ENCODE peak calls at places on chromosomes 16 and 17, in five cellular contexts. H is A549, P is NB4, F is H1, K is tibial nerve. B is an unnamed sample.

GRCh38 chr17:82384730-82385429 is 13.3 kb downstream of the UTS2R start:
- DNase-seq in F (no peak), H (peak), P (no peak), K (peak), B (no peak)

GRCh38 chr16:78034530-78034929 is 12.2 kb downstream of the CLEC3A start:
- DNase-seq in K (no peak), H (no peak), F (no peak), P (peak), B (no peak)

GRCh38 chr17:30273373-30273772 is 18.4 kb downstream of the BLMH start:
- DNase-seq in K (no peak), H (no peak), F (no peak), P (no peak), B (no peak)

GRCh38 chr17:78589031-78589675 is 12.0 kb upstream of the DNAH17 start:
- DNase-seq in H (no peak), F (no peak), P (no peak), K (no peak), B (no peak)

GRCh38 chr17:30112794-30113193 is 3.8 kb upstream of the NSRP1 start:
- DNase-seq in P (no peak), F (no peak), K (no peak), H (no peak), B (no peak)

GRCh38 chr16:57735755-57736418 is at the start of gene KATNB1:
- DNase-seq in K (no peak), P (no peak), F (no peak), H (no peak), B (no peak)

GRCh38 chr17:688100-688989 is 26.3 kb downstream of the VPS53 start:
- DNase-seq in F (no peak), K (peak), P (peak), H (no peak), B (no peak)

GRCh38 chr17:10197721-10198508 is 491 bp downstream of the GAS7 start:
- DNase-seq in P (peak), K (no peak), H (no peak), F (no peak), B (no peak)

GRCh38 chr17:35315283-35315682 is 58.1 kb downstream of the SLFN11 start:
- DNase-seq in H (no peak), P (no peak), F (no peak), K (peak), B (peak)

GRCh38 chr16:31484491-31485171 is 1.7 kb downstream of the SLC5A2 start:
- DNase-seq in H (no peak), K (no peak), P (no peak), F (no peak), B (no peak)

GRCh38 chr17:49987290-49987585 is 7.8 kb downstream of the DLX3 start:
- DNase-seq in F (no peak), H (no peak), K (no peak), P (no peak), B (no peak)

GRCh38 chr17:57906910-57907309 is 48.3 kb downstream of the CUEDC1 start:
- DNase-seq in P (no peak), K (no peak), F (no peak), H (no peak), B (no peak)

GRCh38 chr16:87006021-87006420 is 311.2 kb downstream of the C16orf95 start:
- DNase-seq in P (no peak), H (no peak), K (no peak), F (no peak), B (no peak)

GRCh38 chr16:12618515-12618914 is 185.2 kb downstream of the CPPED1 start:
- DNase-seq in K (no peak), H (no peak), P (no peak), F (no peak), B (no peak)

GRCh38 chr16:89658221-89658879 is 714 bp downstream of the SPATA33 start:
- DNase-seq in H (no peak), P (peak), K (no peak), F (no peak), B (no peak)

GRCh38 chr17:3598078-3598477 is 11.1 kb downstream of the TRPV1 start:
- DNase-seq in H (no peak), F (no peak), P (no peak), K (no peak), B (no peak)

GRCh38 chr16:57115504-57116182 is 23.3 kb downstream of the CPNE2 start:
- DNase-seq in P (no peak), H (no peak), F (no peak), K (peak), B (no peak)

GRCh38 chr17:68646626-68647526 is 45.7 kb upstream of the FAM20A start:
- DNase-seq in F (no peak), K (no peak), H (no peak), P (no peak), B (no peak)

GRCh38 chr17:49565948-49566491 is 9.7 kb upstream of the NXPH3 start:
- DNase-seq in H (no peak), K (peak), F (no peak), P (no peak), B (peak)

GRCh38 chr17:77404812-77405581 is 264.2 kb downstream of the SEC14L1 start:
- DNase-seq in K (no peak), H (no peak), F (no peak), P (peak), B (peak)

GRCh38 chr17:2798679-2799078 is 2.4 kb downstream of the RAP1GAP2 start:
- DNase-seq in K (no peak), F (no peak), P (no peak), H (no peak), B (no peak)

GRCh38 chr17:48160177-48160967 is 52.8 kb downstream of the SNX11 start:
- DNase-seq in K (no peak), P (no peak), F (peak), H (no peak), B (no peak)

GRCh38 chr17:27751622-27752490 is 48.5 kb downstream of the NOS2 start:
- DNase-seq in P (no peak), F (no peak), K (no peak), H (no peak), B (peak)

GRCh38 chr17:27748360-27748825 is 51.9 kb downstream of the NOS2 start:
- DNase-seq in P (no peak), F (no peak), H (no peak), K (no peak), B (no peak)

GRCh38 chr17:27751166-27751565 is 49.2 kb downstream of the NOS2 start:
- DNase-seq in K (no peak), H (no peak), P (no peak), F (no peak), B (peak)

GRCh38 chr17:27746881-27747280 is 53.4 kb downstream of the NOS2 start:
- DNase-seq in H (no peak), K (no peak), F (no peak), P (no peak), B (no peak)

GRCh38 chr17:27747462-27748359 is 52.6 kb downstream of the NOS2 start:
- DNase-seq in F (peak), P (no peak), H (no peak), K (no peak), B (no peak)
- TF ChIP-seq CTCF in F (peak), P (peak), H (no peak), K (no peak), B (no peak)

GRCh38 chr16:23704772-23705516 is 8.1 kb downstream of the ERN2 start:
- DNase-seq in P (no peak), F (no peak), H (no peak), K (no peak), B (no peak)
- TF ChIP-seq POLR2A in P (no peak), F (no peak), H (no peak), K (no peak), B (no peak)

GRCh38 chr16:53457670-53458069 is 23.4 kb downstream of the RBL2 start:
- DNase-seq in F (no peak), P (peak), K (no peak), H (no peak), B (no peak)
- H3K4me3 ChIP-seq in F (no peak), P (no peak), K (no peak), H (no peak), B (no peak)

GRCh38 chr17:75931062-75931461 is 9.8 kb downstream of the FBF1 start:
- DNase-seq in F (no peak), P (no peak), K (no peak), H (no peak), B (no peak)

GRCh38 chr17:75925103-75925502 is 15.7 kb downstream of the FBF1 start:
- DNase-seq in H (no peak), P (no peak), K (no peak), F (no peak), B (no peak)

GRCh38 chr17:75925912-75926311 is 14.9 kb downstream of the FBF1 start:
- DNase-seq in F (no peak), K (no peak), P (no peak), H (no peak), B (no peak)

GRCh38 chr17:75922963-75923874 is 17.6 kb downstream of the FBF1 start:
- DNase-seq in F (no peak), K (no peak), H (no peak), P (no peak), B (no peak)

GRCh38 chr17:75927286-75927922 is 13.4 kb downstream of the FBF1 start:
- DNase-seq in K (no peak), P (peak), H (peak), F (no peak), B (no peak)
- TF ChIP-seq CTCF in K (no peak), P (peak), H (peak), F (peak), B (no peak)

GRCh38 chr16:10388987-10389386 is 3.1 kb downstream of the ATF7IP2 start:
- DNase-seq in P (no peak), K (no peak), F (no peak), H (no peak), B (no peak)

GRCh38 chr16:10387378-10387681 is 1.5 kb downstream of the ATF7IP2 start:
- DNase-seq in H (no peak), K (no peak), F (no peak), P (peak), B (no peak)

GRCh38 chr16:10391339-10391738 is 5.5 kb downstream of the ATF7IP2 start:
- DNase-seq in P (no peak), K (no peak), F (no peak), H (no peak), B (no peak)

GRCh38 chr16:10390330-10390729 is 4.5 kb downstream of the ATF7IP2 start:
- DNase-seq in K (no peak), P (no peak), H (no peak), F (no peak), B (no peak)

DNA sequence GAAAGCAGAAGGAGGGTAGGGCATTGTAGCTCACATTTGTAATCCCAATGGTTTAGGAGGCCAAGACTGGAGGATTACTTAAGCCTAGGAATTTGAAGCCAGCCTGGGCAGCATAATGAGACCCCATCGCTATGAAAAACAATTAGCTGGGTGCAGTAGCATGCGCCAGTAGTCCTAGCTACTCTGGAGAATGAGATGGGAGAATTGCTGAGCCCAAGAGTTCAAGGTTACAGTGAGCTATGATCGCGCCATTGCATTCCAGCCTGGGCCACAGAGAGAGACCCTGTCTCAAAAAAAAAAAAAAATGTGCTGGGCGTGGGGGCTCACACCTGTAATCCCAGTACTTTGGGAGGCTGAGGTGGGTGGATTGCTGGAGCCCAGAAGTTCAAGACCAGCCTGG is 5.0 kb downstream of the ATF7IP2 start:
- DNase-seq in P (no peak), F (no peak), H (no peak), K (no peak), B (no peak)
- TF ChIP-seq POLR2A in P (no peak), F (peak), H (no peak), K (no peak), B (no peak)

GRCh38 chr16:2195316-2196161 is 866 bp downstream of the CASKIN1 start:
- DNase-seq in K (no peak), P (no peak), F (no peak), H (no peak), B (no peak)
- H3K4me3 ChIP-seq in K (peak), P (no peak), F (peak), H (peak), B (no peak)

DNA sequence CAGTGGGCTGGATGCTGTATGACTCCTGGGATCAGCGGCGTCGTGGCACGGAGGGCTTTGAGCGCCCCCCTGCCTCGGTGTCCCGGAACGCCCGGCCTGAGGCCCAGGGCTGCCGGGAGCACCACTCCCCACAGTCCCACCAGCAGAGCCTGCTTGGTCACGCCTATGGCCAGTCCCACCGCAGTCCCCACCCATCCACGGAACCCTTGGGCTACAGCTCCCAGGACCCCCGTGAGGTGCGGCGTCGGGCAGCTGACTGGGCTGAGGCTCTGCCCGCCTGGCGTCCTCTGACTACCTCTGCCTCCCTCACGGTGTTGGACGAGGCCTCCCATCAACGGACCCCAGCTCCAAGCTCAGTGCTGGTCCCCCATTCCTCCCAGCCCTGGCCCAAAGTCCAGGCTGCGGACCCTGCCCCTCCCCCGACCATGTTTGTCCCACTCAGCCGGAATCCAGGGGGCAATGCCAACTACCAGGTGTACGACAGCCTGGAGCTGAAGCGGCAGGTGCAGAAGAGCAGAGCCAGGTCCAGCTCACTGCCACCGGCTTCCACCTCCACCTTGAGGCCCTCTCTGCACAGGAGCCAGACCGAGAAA is 1.6 kb downstream of the SPEM2 start:
- DNase-seq in P (no peak), K (no peak), H (no peak), F (no peak), B (no peak)
- TF ChIP-seq CTCF in P (no peak), K (no peak), H (no peak), F (no peak), B (no peak)

GRCh38 chr16:50311891-50312501 is 45.6 kb downstream of the ADCY7 start:
- DNase-seq in F (no peak), K (no peak), P (no peak), H (no peak), B (peak)

GRCh38 chr16:50314665-50315064 is 48.3 kb downstream of the ADCY7 start:
- DNase-seq in P (no peak), H (no peak), F (no peak), K (no peak), B (no peak)

GRCh38 chr16:50315346-50315997 is 49.1 kb downstream of the ADCY7 start:
- DNase-seq in F (no peak), K (no peak), P (no peak), H (no peak), B (peak)

GRCh38 chr16:50316102-50316847 is 49.9 kb downstream of the ADCY7 start:
- DNase-seq in P (no peak), F (no peak), H (no peak), K (no peak), B (no peak)

DNA sequence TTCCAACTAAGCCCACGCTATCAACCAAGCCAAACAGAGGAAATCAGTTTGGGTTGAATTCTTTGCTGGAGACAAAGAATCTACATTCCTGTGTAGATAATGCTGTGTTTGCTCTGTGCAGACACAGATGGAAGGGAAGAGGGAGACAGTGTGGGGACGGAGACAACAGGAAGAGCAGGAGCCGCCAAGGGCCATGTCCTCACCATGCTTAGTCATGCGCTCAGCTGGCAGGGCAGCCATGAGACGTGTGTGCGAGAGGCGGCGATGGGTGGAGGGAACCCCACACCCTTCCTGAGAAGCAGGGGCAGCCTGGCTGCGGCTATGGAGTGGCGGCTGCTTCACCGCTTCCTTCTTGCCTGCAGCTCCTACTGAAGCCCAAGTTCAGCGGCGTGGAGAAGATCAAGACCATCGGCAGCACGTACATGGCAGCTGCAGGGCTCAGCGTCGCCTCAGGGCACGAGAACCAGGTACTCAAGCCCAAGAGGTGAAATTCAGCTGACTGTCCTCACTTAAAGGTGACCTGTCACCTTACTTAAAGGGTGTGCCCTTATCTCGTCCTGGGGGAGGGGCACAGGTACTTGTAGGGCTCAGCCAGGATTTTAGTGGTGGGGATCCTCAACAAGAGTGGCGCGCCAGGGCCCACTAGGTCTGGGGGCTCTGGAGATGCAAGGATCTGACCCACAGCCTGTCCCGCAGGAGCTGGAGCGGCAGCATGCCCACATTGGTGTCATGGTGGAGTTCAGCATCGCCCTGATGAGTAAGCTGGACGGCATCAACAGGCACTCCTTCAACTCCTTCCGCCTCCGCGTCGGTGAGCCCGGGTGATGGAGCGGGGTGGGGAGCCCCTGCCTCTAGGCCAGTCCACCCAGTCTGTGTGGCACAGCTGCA is 47.5 kb downstream of the ADCY7 start:
- DNase-seq in P (peak), K (peak), F (no peak), H (no peak), B (peak)
- TF ChIP-seq POLR2A in P (no peak), K (no peak), F (peak), H (no peak), B (no peak)

GRCh38 chr17:44353656-44354331 is 8.7 kb downstream of the GRN start:
- DNase-seq in H (no peak), K (no peak), F (no peak), P (no peak), B (no peak)
- H3K4me3 ChIP-seq in H (peak), K (no peak), F (peak), P (no peak), B (no peak)

DNA sequence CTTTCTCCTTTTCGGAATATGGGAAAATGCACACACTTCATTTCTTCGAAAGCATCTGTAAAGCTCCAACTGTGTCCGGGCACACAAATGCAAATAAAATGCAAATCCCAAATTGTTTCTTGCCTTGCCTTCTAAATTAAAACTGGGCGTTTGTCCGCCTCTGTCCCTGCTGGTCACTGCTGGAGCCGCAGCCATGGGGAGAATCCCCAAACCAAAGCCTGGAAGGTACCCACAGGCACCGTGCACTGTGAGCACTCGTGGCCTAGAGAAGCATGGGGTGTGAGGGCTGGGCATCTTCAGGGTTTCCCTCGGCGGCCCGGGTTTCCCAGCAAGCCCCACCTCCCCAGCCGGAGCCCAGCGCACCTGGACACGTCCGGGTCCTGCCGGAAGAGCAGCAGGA is 2.9 kb downstream of the SLC47A2 start:
- DNase-seq in P (no peak), F (no peak), H (no peak), K (no peak), B (peak)
- TF ChIP-seq CTCF in P (no peak), F (peak), H (no peak), K (no peak), B (no peak)

B was measured in lower leg skin.